ENCODE peak calls at places on chromosomes 13 and 19, in four cellular contexts. L is HCT116, B is K562, Q is HepG2. D is an unnamed sample.

GRCh38 chr13:43905435-43906031 is 25.8 kb downstream of the LACC1 start:
- DNase-seq in L (peak), B (peak), Q (peak), D (peak)

GRCh38 chr13:49494645-49495044 is 1.1 kb upstream of the PHF11 start:
- DNase-seq in L (no peak), B (no peak), Q (no peak), D (no peak)

GRCh38 chr13:101155920-101156319 is 260.4 kb downstream of the NALCN start:
- DNase-seq in L (no peak), B (no peak), Q (no peak), D (no peak)

GRCh38 chr13:20714563-20715339 is 11.3 kb downstream of the IL17D start:
- DNase-seq in L (no peak), B (no peak), Q (no peak), D (no peak)

GRCh38 chr13:67772807-67773453 is 542.8 kb upstream of the PCDH9 start:
- DNase-seq in L (no peak), B (no peak), Q (no peak), D (no peak)

GRCh38 chr13:98443329-98443728 is 133.6 kb downstream of the STK24 start:
- DNase-seq in L (no peak), B (no peak), Q (no peak), D (no peak)

GRCh38 chr19:38496603-38497487 is 63.4 kb downstream of the RYR1 start:
- DNase-seq in L (peak), B (no peak), Q (no peak), D (no peak)

GRCh38 chr13:19737844-19738557 is 44.7 kb downstream of the PSPC1 start:
- DNase-seq in L (no peak), B (no peak), Q (no peak), D (no peak)

GRCh38 chr13:42747399-42747873 is 33.9 kb upstream of the FAM216B start:
- DNase-seq in L (no peak), B (no peak), Q (no peak), D (no peak)

GRCh38 chr13:40243047-40243446 is 423.4 kb downstream of the FOXO1 start:
- DNase-seq in L (no peak), B (no peak), Q (no peak), D (no peak)

GRCh38 chr13:24745861-24746617 is 17.9 kb upstream of the RNF17 start:
- DNase-seq in L (no peak), B (no peak), Q (no peak), D (no peak)

GRCh38 chr13:42860485-42860884 is 79.1 kb downstream of the FAM216B start:
- DNase-seq in L (no peak), B (no peak), Q (no peak), D (no peak)

GRCh38 chr13:34011552-34012085 is 193.7 kb downstream of the RFC3 start:
- DNase-seq in L (no peak), B (no peak), Q (peak), D (no peak)

GRCh38 chr13:51624695-51625345 is 40.6 kb downstream of the WDFY2 start:
- DNase-seq in L (no peak), B (no peak), Q (no peak), D (no peak)

GRCh38 chr19:31315621-31316011 is 33.6 kb downstream of the TSHZ3 start:
- DNase-seq in L (no peak), B (no peak), Q (no peak), D (no peak)

GRCh38 chr13:65808061-65808460 is 1422.1 kb downstream of the PCDH9 start:
- DNase-seq in L (no peak), B (no peak), Q (no peak), D (no peak)

GRCh38 chr19:35587326-35587725 is 1.4 kb downstream of the PMIS2 start:
- DNase-seq in L (no peak), B (no peak), Q (no peak), D (no peak)

GRCh38 chr13:98050041-98050466 is 92.8 kb upstream of the FARP1 start:
- DNase-seq in L (no peak), B (no peak), Q (peak), D (peak)

GRCh38 chr13:50882816-50883215 is 26.8 kb upstream of the RNASEH2B start:
- DNase-seq in L (no peak), B (no peak), Q (no peak), D (no peak)

GRCh38 chr19:7326105-7326877 is 22.4 kb upstream of the ARHGEF18 start:
- DNase-seq in L (peak), B (peak), Q (peak), D (no peak)

GRCh38 chr19:39053276-39054090 is 21.1 kb upstream of the FBXO27 start:
- DNase-seq in L (no peak), B (no peak), Q (peak), D (no peak)

GRCh38 chr13:51585696-51586095 is 1.4 kb downstream of the WDFY2 start:
- DNase-seq in L (no peak), B (no peak), Q (no peak), D (no peak)

GRCh38 chr19:35479278-35479677 is 11.0 kb downstream of the KRTDAP start:
- DNase-seq in L (no peak), B (no peak), Q (no peak), D (no peak)

GRCh38 chr19:469833-470232 is 9.0 kb upstream of the SHC2 start:
- DNase-seq in L (no peak), B (no peak), Q (no peak), D (no peak)
- TF ChIP-seq ELF1 in L (no peak), B (no peak), Q (no peak), D (no peak)

GRCh38 chr13:29925457-29925856 is 75.0 kb upstream of the UBL3 start:
- DNase-seq in L (no peak), B (no peak), Q (peak), D (peak)
- TF ChIP-seq SIN3A in L (no peak), B (no peak), Q (no peak), D (no peak)

DNA sequence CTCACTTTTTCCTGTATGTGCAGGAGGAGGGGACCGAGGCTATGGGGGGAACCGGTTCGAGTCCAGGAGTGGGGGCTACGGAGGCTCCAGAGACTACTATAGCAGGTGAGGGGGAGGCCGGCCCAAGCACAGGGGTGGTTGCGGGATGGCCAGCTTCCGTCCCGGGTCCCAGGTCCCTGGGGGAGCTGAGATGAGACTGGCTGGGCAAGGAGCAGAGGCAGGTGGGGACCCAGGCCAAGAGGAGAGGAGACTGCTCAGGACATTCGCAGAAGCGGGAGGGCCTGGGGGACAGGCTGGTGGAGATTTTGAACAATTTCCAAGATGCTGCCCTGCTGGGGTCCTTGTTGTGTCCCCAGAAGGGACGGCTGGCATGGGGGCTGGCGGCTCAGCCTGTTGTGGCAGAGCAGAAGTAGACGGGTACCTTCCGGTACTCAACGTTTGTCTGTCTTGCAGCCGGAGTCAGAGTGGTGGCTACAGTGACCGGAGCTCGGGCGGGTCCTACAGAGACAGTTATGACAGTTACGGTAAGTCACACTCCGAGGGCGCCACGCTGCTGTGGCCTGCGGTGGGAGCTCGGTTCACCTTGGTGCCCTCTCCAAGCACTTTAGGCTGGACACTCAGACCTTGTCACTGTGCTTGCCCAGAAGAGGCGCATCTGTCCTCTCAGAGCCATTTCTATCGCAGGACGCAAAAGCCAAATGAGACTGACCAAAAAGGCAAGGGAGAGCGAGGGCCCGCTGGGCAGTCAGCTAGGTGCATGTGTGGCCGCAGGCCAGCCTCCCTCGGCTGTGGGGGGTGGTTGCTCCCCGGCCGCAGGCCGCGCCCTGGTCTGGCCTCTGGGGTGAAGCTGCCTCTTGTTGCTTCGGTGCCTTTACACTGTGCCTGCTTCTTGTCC is 2.6 kb downstream of the CIRBP start:
- DNase-seq in L (no peak), B (no peak), Q (no peak), D (no peak)
- TF ChIP-seq ELF1 in L (no peak), B (no peak), Q (no peak), D (no peak)

GRCh38 chr19:55621673-55622231 is 2.6 kb downstream of the ZNF784 start:
- DNase-seq in L (no peak), B (no peak), Q (no peak), D (no peak)
- TF ChIP-seq SIN3A in L (no peak), B (no peak), Q (no peak), D (no peak)

DNA sequence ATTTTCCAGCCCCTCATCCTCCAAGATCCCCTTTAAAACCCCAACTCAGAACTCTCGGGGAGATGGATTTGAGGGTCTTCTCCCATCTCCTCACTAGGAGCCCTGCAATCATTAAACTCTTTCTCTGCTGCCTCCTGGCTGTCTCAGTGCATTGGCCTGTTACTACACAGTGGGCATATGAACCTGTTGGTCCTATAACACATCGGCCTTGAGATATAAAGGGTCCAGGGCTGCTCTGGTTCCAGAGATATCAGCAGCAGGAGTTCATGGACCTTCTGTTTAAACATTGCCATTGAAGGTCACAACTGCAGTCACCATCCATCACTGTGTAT is 3.8 kb upstream of the METTL21C start:
- DNase-seq in L (no peak), B (no peak), Q (no peak), D (no peak)
- TF ChIP-seq ELF1 in L (no peak), B (no peak), Q (no peak), D (no peak)

GRCh38 chr19:13036366-13036976 is 41.2 kb downstream of the NFIX start:
- DNase-seq in L (peak), B (no peak), Q (no peak), D (no peak)
- TF ChIP-seq SIN3A in L (no peak), B (no peak), Q (no peak), D (no peak)

GRCh38 chr13:95677564-95678386 is 836 bp downstream of the DNAJC3 start:
- DNase-seq in L (no peak), B (no peak), Q (no peak), D (no peak)
- TF ChIP-seq ELF1 in L (no peak), B (no peak), Q (no peak), D (no peak)

GRCh38 chr13:45086484-45086883 is 33.8 kb upstream of the GTF2F2 start:
- DNase-seq in L (no peak), B (no peak), Q (no peak), D (no peak)
- TF ChIP-seq SIN3A in L (no peak), B (no peak), Q (no peak), D (peak)

GRCh38 chr19:6260912-6261636 is 18.7 kb downstream of the MLLT1 start:
- DNase-seq in L (no peak), B (peak), Q (peak), D (peak)
- TF ChIP-seq ELF1 in L (no peak), B (no peak), Q (no peak), D (no peak)

GRCh38 chr19:19460258-19460731 is 54.8 kb downstream of the GATAD2A start:
- DNase-seq in L (no peak), B (no peak), Q (no peak), D (no peak)

GRCh38 chr19:19460761-19461265 is 54.5 kb downstream of the TSSK6 start:
- DNase-seq in L (no peak), B (no peak), Q (no peak), D (peak)

GRCh38 chr19:19459099-19459498 is 53.6 kb downstream of the GATAD2A start:
- DNase-seq in L (no peak), B (no peak), Q (no peak), D (no peak)

GRCh38 chr19:19461306-19461670 is 54.1 kb downstream of the TSSK6 start:
- DNase-seq in L (no peak), B (no peak), Q (no peak), D (no peak)

DNA sequence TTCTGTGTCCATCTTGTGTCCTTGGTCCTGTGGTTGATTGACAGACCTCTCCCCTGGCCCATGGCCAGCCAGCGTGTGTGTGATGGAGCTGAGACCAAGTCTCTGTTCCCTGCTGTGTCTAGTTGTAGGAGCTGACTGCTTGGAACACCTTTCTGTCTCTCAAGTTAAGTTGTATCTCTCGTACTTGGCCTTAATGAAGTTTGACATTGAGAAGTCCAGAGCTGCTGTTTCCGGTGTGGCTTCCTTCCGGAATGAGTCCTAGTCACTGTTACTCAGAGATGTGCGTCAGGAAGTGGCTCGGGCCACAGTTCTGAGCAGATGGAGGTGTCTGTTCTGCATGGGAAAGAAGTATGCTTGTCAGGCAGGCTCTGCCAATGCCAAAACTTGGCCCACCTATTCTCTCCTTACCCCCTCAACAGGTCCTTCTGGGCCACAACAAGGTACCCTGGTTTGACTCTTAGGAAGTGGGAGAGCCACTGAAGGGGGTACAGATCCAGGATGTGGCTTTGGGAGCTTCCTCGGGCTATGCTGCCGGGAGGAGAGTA is 54.3 kb downstream of the GATAD2A start:
- DNase-seq in L (no peak), B (no peak), Q (no peak), D (no peak)
- TF ChIP-seq SIN3A in L (no peak), B (no peak), Q (no peak), D (no peak)